ENCODE peak calls at places on chromosomes 6 and 20, in four cellular contexts. C is stomach, T is PC-3, E is astrocyte of the spinal cord. G is an unnamed sample.

GRCh38 chr20:16601019-16601418 is 27.8 kb upstream of the KIF16B start:
- DNase-seq in C (no peak), T (no peak), E (no peak), G (no peak)

GRCh38 chr6:147911686-147912085 is 403.2 kb downstream of the SAMD5 start:
- DNase-seq in C (no peak), E (no peak), T (no peak), G (no peak)

GRCh38 chr6:13846841-13847240 is 32.5 kb upstream of the MCUR1 start:
- DNase-seq in E (no peak), T (no peak), C (no peak), G (peak)

GRCh38 chr6:866316-866715 is 173.4 kb upstream of the EXOC2 start:
- DNase-seq in T (no peak), E (no peak), C (no peak), G (no peak)

GRCh38 chr6:148803979-148804378 is 57.1 kb downstream of the UST start:
- DNase-seq in E (no peak), C (no peak), T (peak), G (no peak)

GRCh38 chr6:32432050-32432450 is 7.6 kb upstream of the HLA-DRA start:
- DNase-seq in T (peak), C (no peak), E (peak), G (no peak)

GRCh38 chr6:45310118-45310788 is 17.9 kb upstream of the RUNX2 start:
- DNase-seq in E (no peak), T (no peak), C (no peak), G (no peak)

GRCh38 chr20:32534661-32535240 is 50.4 kb downstream of the NOL4L start:
- DNase-seq in T (no peak), C (no peak), E (no peak), G (no peak)

GRCh38 chr20:53434662-53435061 is 159.0 kb downstream of the ZNF217 start:
- DNase-seq in C (no peak), E (no peak), T (no peak), G (no peak)

GRCh38 chr6:163438940-163439335 is 24.4 kb downstream of the QKI start:
- DNase-seq in T (no peak), E (no peak), C (peak), G (no peak)

GRCh38 chr6:2237001-2237400 is 8.4 kb downstream of the GMDS start:
- DNase-seq in C (no peak), E (peak), T (peak), G (no peak)

GRCh38 chr6:16345449-16346330 is 107.3 kb downstream of the GMPR start:
- DNase-seq in T (peak), E (peak), C (no peak), G (no peak)

GRCh38 chr20:18739785-18740184 is 73.8 kb upstream of the SCP2D1 start:
- DNase-seq in E (peak), C (no peak), T (no peak), G (no peak)

GRCh38 chr6:132819405-132820145 is 5.2 kb downstream of the RPS12 start:
- DNase-seq in T (peak), C (no peak), E (no peak), G (no peak)

GRCh38 chr6:3610206-3610605 is 141.3 kb downstream of the PXDC1 start:
- DNase-seq in C (no peak), E (peak), T (peak), G (no peak)

GRCh38 chr6:151690768-151691562 is 116.5 kb upstream of the ESR1 start:
- DNase-seq in T (no peak), E (no peak), C (no peak), G (no peak)

GRCh38 chr6:34530753-34531365 is 25.3 kb downstream of the SPDEF start:
- DNase-seq in E (no peak), C (no peak), T (no peak), G (no peak)

GRCh38 chr6:34534656-34535055 is 21.5 kb downstream of the SPDEF start:
- DNase-seq in E (no peak), T (no peak), C (no peak), G (no peak)

GRCh38 chr6:34534146-34534545 is 22.0 kb downstream of the SPDEF start:
- DNase-seq in E (no peak), T (no peak), C (no peak), G (no peak)

GRCh38 chr6:34531580-34532201 is 24.4 kb downstream of the SPDEF start:
- DNase-seq in T (no peak), E (peak), C (no peak), G (peak)

DNA sequence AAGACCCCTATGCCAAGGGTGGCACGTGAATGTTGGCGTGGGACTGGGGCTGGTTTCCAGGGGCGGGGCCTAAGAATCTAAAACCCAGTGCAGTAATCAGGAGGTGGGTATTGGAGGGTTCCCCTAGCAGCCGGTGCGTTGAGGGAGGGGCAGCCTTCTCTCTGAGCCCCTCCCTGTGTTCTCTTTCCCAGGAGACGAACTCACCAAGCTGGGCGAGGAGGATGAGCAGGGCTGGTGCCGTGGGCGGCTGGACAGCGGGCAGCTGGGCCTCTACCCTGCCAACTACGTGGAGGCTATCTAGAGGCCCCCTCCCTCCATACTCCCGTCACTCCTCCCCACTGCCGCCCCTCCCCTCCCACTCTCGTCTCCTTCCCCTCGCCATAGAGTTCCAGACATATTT is 23.9 kb downstream of the SPDEF start:
- DNase-seq in T (no peak), E (no peak), C (no peak), G (no peak)
- H3K4me3 ChIP-seq in T (no peak), E (peak), C (no peak), G (no peak)

DNA sequence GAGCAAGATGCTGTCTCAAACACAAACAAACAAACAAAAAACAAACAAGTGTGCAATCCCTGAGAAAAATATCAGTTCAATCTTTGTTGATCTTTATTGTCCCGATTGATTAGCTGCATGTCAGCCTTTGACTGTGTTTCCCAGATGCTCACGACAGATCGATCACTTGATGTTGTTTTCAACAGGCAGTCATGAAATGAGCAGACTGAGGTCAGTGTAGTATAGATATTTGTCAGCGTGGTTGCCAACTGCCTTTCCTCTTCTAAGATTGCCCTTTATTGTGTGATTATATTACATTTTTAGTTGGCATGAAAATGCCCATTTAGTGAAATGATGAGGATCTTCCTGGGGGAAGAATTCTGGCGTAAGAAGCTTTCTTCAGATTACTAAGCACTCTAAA is 25.6 kb downstream of the UTRN start:
- DNase-seq in E (no peak), C (no peak), T (no peak), G (no peak)
- H3K4me3 ChIP-seq in E (no peak), C (no peak), T (no peak), G (no peak)

DNA sequence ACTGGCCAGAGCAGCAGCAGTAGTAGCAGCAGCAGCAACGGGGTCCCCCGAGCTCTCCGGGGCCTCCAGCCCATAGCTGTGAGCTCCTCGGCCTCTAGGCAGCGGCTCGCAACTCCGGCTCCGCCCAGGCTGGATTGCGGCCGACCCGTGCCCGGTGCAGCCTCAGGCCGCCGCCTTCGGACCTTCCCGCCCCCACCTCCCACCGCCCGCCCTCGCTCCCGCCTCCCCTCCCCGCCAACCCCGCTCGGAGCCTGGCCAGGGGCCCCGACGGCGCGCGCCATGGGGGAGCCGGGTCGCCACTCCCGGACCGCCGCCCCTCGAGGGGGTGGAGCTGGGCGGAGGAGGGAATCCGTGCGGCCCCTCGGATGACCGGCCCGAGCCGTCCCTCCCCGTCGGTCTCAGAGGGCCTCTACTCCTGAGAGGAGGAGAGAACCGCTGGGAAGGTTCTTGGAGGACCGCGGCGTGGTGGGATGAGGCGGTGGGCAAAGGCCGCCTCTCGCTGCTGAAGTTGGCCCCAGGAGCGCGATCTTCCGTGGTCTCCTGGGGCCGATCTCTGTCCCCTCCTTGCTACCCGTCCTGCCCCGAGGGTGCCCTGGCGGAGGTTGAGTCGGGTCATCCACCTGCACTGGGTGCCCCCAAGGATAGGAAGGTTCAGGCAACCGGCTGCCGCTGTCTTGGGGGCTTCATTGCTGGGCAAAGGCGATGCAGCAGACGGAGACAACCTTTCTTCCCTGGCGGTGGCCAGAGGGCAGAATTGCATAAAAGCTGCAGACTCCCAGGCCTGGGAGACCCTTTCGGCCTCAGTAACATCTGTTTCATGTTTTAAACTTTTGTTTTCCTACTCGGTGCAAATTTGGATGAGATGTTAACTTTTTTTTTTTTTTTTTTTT is at the start of gene ADAM33:
- DNase-seq in C (peak), T (no peak), E (no peak), G (no peak)
- H3K4me3 ChIP-seq in C (peak), T (peak), E (peak), G (peak)

GRCh38 chr20:38810926-38811325 is 5.4 kb downstream of the PPP1R16B start:
- DNase-seq in T (no peak), C (no peak), E (no peak), G (no peak)
- H3K4me3 ChIP-seq in T (no peak), C (no peak), E (no peak), G (no peak)

GRCh38 chr6:36123270-36124139 is 6.8 kb upstream of the MAPK13 start:
- DNase-seq in T (peak), E (peak), C (peak), G (peak)
- H3K4me3 ChIP-seq in T (no peak), E (no peak), C (peak), G (no peak)

DNA sequence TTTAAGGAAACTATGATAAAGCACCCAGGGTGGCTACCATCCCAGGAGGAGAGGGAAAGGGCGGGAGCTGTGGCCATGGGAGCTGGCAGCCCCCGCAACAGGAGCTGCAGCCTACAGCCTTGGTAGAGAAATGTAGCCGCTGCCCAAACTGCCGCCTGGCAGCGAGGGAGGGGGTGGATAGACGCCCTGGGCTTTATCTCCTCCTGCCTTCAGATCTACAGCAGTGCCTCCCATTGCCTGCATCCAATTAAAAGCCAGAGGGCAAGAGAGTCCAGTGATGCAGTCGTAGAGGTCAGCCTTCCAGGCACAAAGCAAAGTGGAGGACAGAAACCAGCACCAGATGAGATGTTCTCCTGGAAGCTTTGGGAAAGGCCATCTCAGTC is 35.0 kb upstream of the ZFAND3 start:
- DNase-seq in T (no peak), C (no peak), E (no peak), G (no peak)
- H3K4me3 ChIP-seq in T (no peak), C (peak), E (no peak), G (no peak)

GRCh38 chr6:158869010-158869603 is 49.9 kb upstream of the EZR start:
- DNase-seq in E (no peak), T (peak), C (no peak), G (peak)
- H3K4me3 ChIP-seq in E (peak), T (peak), C (peak), G (peak)

DNA sequence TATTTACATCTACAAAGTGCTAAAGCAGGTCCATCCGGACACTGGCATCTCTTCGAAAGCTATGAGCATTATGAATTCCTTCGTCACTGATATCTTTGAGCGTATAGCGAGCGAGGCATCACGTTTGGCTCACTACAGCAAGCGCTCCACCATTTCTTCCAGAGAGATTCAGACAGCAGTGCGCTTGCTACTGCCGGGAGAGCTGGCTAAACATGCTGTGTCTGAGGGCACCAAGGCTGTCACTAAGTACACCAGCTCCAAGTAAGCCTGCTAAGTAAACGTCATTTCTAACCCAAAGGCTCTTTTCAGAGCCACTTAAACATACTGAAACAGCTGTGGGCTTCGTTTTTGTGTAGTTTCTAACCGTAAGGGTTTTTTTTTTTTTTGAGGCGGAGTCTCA is 27.5 kb upstream of the SLC17A4 start:
- DNase-seq in C (no peak), T (no peak), E (no peak), G (no peak)
- H3K4me3 ChIP-seq in C (no peak), T (no peak), E (no peak), G (no peak)